ENCODE peak calls at places on chromosome 12, in six cellular contexts. One of them, this sample, is unnamed.

GRCh38 chr12:132610896-132611602 is 667 bp upstream of the LRCOL1 start:
- DNase-seq in heart left ventricle: no peak
- DNase-seq in epithelial cell of proximal tubule: no peak
- DNase-seq in adrenal gland: no peak
- DNase-seq in stomach: no peak
- DNase-seq in fibroblast of the aortic adventitia: no peak
- DNase-seq in this sample: no peak

GRCh38 chr12:115227137-115227615 is 543.2 kb upstream of the TBX3 start:
- DNase-seq in heart left ventricle: peak
- DNase-seq in epithelial cell of proximal tubule: peak
- DNase-seq in adrenal gland: no peak
- DNase-seq in stomach: no peak
- DNase-seq in fibroblast of the aortic adventitia: peak
- DNase-seq in this sample: peak

GRCh38 chr12:129826273-129826672 is 77.6 kb downstream of the TMEM132D start:
- DNase-seq in heart left ventricle: no peak
- DNase-seq in epithelial cell of proximal tubule: no peak
- DNase-seq in adrenal gland: no peak
- DNase-seq in stomach: no peak
- DNase-seq in fibroblast of the aortic adventitia: no peak
- DNase-seq in this sample: no peak

GRCh38 chr12:46150735-46151134 is 118.1 kb downstream of the SLC38A1 start:
- DNase-seq in heart left ventricle: no peak
- DNase-seq in epithelial cell of proximal tubule: no peak
- DNase-seq in adrenal gland: no peak
- DNase-seq in stomach: no peak
- DNase-seq in fibroblast of the aortic adventitia: no peak
- DNase-seq in this sample: no peak

GRCh38 chr12:86929962-86930361 is 673.8 kb upstream of the MGAT4C start:
- DNase-seq in heart left ventricle: no peak
- DNase-seq in epithelial cell of proximal tubule: no peak
- DNase-seq in adrenal gland: no peak
- DNase-seq in stomach: no peak
- DNase-seq in fibroblast of the aortic adventitia: peak
- DNase-seq in this sample: peak

GRCh38 chr12:51972849-51973273 is 21.4 kb downstream of the ACVR1B start:
- DNase-seq in heart left ventricle: peak
- DNase-seq in epithelial cell of proximal tubule: peak
- DNase-seq in adrenal gland: no peak
- DNase-seq in stomach: peak
- DNase-seq in fibroblast of the aortic adventitia: peak
- DNase-seq in this sample: peak

GRCh38 chr12:116378002-116378401 is 100.5 kb upstream of the MED13L start:
- DNase-seq in heart left ventricle: no peak
- DNase-seq in epithelial cell of proximal tubule: no peak
- DNase-seq in adrenal gland: no peak
- DNase-seq in stomach: no peak
- DNase-seq in fibroblast of the aortic adventitia: no peak
- DNase-seq in this sample: no peak

GRCh38 chr12:119122047-119122446 is 56.7 kb upstream of the HSPB8 start:
- DNase-seq in heart left ventricle: no peak
- DNase-seq in epithelial cell of proximal tubule: no peak
- DNase-seq in adrenal gland: no peak
- DNase-seq in stomach: no peak
- DNase-seq in fibroblast of the aortic adventitia: no peak
- DNase-seq in this sample: no peak

GRCh38 chr12:59803735-59804134 is 207.9 kb downstream of the SLC16A7 start:
- DNase-seq in heart left ventricle: no peak
- DNase-seq in epithelial cell of proximal tubule: peak
- DNase-seq in adrenal gland: no peak
- DNase-seq in stomach: no peak
- DNase-seq in fibroblast of the aortic adventitia: peak
- DNase-seq in this sample: peak

GRCh38 chr12:42332301-42332894 is 6.4 kb downstream of the PPHLN1 start:
- DNase-seq in heart left ventricle: no peak
- DNase-seq in epithelial cell of proximal tubule: no peak
- DNase-seq in adrenal gland: peak
- DNase-seq in stomach: no peak
- DNase-seq in fibroblast of the aortic adventitia: peak
- DNase-seq in this sample: peak

DNA sequence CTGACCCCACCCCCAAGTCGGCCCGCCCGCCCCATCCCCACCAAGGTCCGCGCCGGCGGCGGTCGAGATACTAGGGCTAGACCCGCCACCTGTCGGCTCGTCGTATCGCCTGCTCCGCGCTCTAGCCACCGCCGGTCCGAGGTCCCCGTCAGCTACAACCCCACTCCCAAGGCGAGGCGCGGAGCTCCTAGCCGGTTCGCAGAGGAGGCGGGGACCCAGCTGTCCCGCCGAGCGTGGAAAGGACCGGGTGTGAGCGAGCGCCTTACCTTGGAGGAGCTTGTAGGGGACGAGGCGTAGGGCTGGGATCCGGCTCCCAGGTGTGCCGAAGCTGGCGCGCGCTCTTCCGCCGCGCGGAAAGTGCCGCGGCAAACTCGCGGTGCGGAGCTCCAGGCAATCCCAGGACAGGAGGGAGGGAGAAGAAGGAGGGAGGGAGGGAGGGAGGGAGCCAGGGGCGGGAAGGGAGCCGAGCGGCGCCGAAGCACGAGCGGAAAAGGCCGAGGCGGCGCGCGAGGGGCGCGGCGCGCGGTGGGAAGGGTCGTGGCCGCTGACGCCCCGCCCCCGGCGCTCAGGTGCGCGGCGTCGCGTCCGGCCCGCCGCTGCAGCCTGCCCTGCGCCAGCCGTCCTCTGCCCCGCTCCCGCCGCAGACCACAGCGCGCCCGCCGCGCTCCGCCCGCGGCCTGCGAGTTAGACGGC is at the start of gene PAWR:
- DNase-seq in heart left ventricle: peak
- DNase-seq in epithelial cell of proximal tubule: no peak
- DNase-seq in adrenal gland: peak
- DNase-seq in stomach: peak
- DNase-seq in fibroblast of the aortic adventitia: peak
- DNase-seq in this sample: peak
- TF ChIP-seq CTCF in heart left ventricle: no peak
- TF ChIP-seq CTCF in epithelial cell of proximal tubule: peak
- TF ChIP-seq CTCF in adrenal gland: no peak
- TF ChIP-seq CTCF in stomach: peak
- TF ChIP-seq CTCF in fibroblast of the aortic adventitia: peak
- TF ChIP-seq CTCF in this sample: no peak

DNA sequence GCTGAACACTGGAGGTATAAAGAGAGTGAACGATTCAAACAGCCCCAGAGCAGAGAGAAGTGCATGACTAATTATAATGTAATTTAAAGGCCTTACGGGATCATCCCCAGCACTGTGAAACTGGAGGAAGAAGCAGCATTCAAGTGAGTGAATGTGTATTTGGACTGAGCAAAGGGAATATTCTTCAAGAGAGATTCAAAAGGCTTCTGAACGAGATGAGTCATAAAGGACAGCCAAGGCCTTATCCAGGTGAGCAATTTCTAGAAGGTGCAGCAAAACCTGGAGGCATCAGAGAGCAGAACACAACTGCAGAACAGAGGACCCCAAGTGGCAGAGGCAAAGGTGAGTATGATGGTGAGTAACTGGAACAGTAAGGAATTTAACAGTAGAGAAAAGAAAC is 127.2 kb downstream of the BCAT1 start:
- DNase-seq in heart left ventricle: no peak
- DNase-seq in epithelial cell of proximal tubule: peak
- DNase-seq in adrenal gland: no peak
- DNase-seq in stomach: no peak
- DNase-seq in fibroblast of the aortic adventitia: peak
- DNase-seq in this sample: no peak
- H3K4me3 ChIP-seq in heart left ventricle: no peak
- H3K4me3 ChIP-seq in epithelial cell of proximal tubule: no peak
- H3K4me3 ChIP-seq in adrenal gland: no peak
- H3K4me3 ChIP-seq in stomach: no peak
- H3K4me3 ChIP-seq in fibroblast of the aortic adventitia: no peak
- H3K4me3 ChIP-seq in this sample: no peak

GRCh38 chr12:106415134-106415533 is 57.6 kb downstream of the POLR3B start:
- DNase-seq in heart left ventricle: no peak
- DNase-seq in epithelial cell of proximal tubule: peak
- DNase-seq in adrenal gland: no peak
- DNase-seq in stomach: no peak
- DNase-seq in fibroblast of the aortic adventitia: peak
- DNase-seq in this sample: peak
- TF ChIP-seq CTCF in heart left ventricle: no peak
- TF ChIP-seq CTCF in epithelial cell of proximal tubule: no peak
- TF ChIP-seq CTCF in adrenal gland: no peak
- TF ChIP-seq CTCF in stomach: no peak
- TF ChIP-seq CTCF in fibroblast of the aortic adventitia: no peak
- TF ChIP-seq CTCF in this sample: no peak

GRCh38 chr12:55737581-55738112 is 5.3 kb upstream of the GDF11 start:
- DNase-seq in heart left ventricle: no peak
- DNase-seq in epithelial cell of proximal tubule: no peak
- DNase-seq in adrenal gland: no peak
- DNase-seq in stomach: no peak
- DNase-seq in fibroblast of the aortic adventitia: no peak
- DNase-seq in this sample: no peak
- H3K4me3 ChIP-seq in heart left ventricle: peak
- H3K4me3 ChIP-seq in epithelial cell of proximal tubule: peak
- H3K4me3 ChIP-seq in adrenal gland: no peak
- H3K4me3 ChIP-seq in stomach: peak
- H3K4me3 ChIP-seq in fibroblast of the aortic adventitia: peak
- H3K4me3 ChIP-seq in this sample: peak

GRCh38 chr12:65616022-65616421 is 208.3 kb upstream of the HMGA2 start:
- DNase-seq in heart left ventricle: no peak
- DNase-seq in epithelial cell of proximal tubule: no peak
- DNase-seq in adrenal gland: no peak
- DNase-seq in stomach: no peak
- DNase-seq in fibroblast of the aortic adventitia: no peak
- DNase-seq in this sample: no peak
- TF ChIP-seq CTCF in heart left ventricle: no peak
- TF ChIP-seq CTCF in epithelial cell of proximal tubule: no peak
- TF ChIP-seq CTCF in adrenal gland: no peak
- TF ChIP-seq CTCF in stomach: no peak
- TF ChIP-seq CTCF in fibroblast of the aortic adventitia: no peak
- TF ChIP-seq CTCF in this sample: no peak

DNA sequence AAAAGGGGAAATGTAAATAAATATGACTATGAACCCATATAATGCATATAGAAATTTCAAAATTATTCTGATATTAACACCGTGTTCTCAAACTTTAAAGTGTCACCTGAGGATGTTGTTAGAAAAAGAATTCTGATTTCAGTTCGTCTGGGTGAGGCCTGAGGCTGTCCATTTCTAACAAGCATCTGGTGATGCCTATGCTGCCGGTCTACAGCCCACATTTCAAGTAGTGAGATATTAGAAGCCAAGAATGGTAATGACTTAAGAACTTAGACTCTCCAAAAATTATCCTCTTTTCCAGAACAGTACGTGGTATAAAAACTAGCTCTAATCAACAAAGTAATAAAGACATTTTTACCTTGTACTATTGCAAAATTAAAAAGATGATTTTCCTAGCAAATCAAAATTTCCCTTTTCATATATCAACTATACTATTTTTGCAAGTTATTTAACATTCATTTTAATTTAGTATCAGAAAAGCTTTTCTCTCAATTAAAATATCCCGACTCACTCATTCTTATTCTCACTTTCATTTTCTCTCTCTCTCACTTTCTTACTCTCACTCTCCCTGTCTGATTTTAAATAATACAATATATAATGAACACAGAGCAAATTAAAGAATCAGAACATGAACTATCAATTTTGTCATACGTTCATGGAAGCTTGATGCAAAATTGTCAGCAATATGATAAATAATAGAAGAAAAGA is 35.0 kb downstream of the PIK3C2G start:
- DNase-seq in heart left ventricle: no peak
- DNase-seq in epithelial cell of proximal tubule: no peak
- DNase-seq in adrenal gland: no peak
- DNase-seq in stomach: no peak
- DNase-seq in fibroblast of the aortic adventitia: peak
- DNase-seq in this sample: no peak
- H3K4me3 ChIP-seq in heart left ventricle: peak
- H3K4me3 ChIP-seq in epithelial cell of proximal tubule: peak
- H3K4me3 ChIP-seq in adrenal gland: no peak
- H3K4me3 ChIP-seq in stomach: peak
- H3K4me3 ChIP-seq in fibroblast of the aortic adventitia: peak
- H3K4me3 ChIP-seq in this sample: peak

GRCh38 chr12:76081909-76082308 is 2.6 kb downstream of the NAP1L1 start:
- DNase-seq in heart left ventricle: no peak
- DNase-seq in epithelial cell of proximal tubule: no peak
- DNase-seq in adrenal gland: no peak
- DNase-seq in stomach: no peak
- DNase-seq in fibroblast of the aortic adventitia: no peak
- DNase-seq in this sample: no peak

GRCh38 chr12:76083246-76083735 is 1.2 kb downstream of the NAP1L1 start:
- DNase-seq in heart left ventricle: no peak
- DNase-seq in epithelial cell of proximal tubule: no peak
- DNase-seq in adrenal gland: no peak
- DNase-seq in stomach: no peak
- DNase-seq in fibroblast of the aortic adventitia: no peak
- DNase-seq in this sample: no peak

GRCh38 chr12:76080017-76080728 is 4.3 kb downstream of the NAP1L1 start:
- DNase-seq in heart left ventricle: no peak
- DNase-seq in epithelial cell of proximal tubule: no peak
- DNase-seq in adrenal gland: no peak
- DNase-seq in stomach: no peak
- DNase-seq in fibroblast of the aortic adventitia: no peak
- DNase-seq in this sample: no peak

GRCh38 chr12:76078748-76079147 is 5.7 kb downstream of the NAP1L1 start:
- DNase-seq in heart left ventricle: no peak
- DNase-seq in epithelial cell of proximal tubule: no peak
- DNase-seq in adrenal gland: no peak
- DNase-seq in stomach: no peak
- DNase-seq in fibroblast of the aortic adventitia: no peak
- DNase-seq in this sample: no peak

DNA sequence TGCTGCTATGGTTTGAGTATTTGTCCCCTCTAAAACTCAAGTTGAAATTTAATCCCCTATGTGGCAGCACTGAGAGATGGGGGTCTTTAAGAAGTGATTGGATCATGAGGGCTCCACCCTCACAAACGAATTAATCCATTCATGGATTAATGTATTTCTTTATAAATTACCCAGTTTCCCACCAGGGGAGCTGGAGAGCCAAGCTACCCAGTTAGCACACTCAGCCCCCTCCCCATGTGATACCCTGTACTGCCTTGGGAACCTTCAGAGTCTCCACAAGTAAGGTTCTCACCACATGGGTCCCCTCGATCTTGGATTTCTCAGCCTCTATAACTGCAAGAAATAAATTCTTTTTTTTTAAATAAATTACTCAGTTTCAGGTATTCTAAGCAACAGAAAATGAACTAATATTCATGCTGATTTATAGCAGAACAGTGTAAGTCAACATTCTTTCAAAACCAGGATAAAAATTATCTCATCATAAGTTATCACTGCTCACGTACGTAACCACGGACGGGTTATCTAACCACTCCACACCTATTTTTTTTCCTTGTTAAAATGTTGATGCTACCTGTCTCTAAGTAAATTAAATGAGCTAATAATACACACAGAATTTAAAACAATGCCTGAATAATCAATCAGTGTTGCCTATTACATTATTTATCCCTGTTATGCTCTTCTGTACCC is 3.6 kb downstream of the NAP1L1 start:
- DNase-seq in heart left ventricle: no peak
- DNase-seq in epithelial cell of proximal tubule: no peak
- DNase-seq in adrenal gland: no peak
- DNase-seq in stomach: no peak
- DNase-seq in fibroblast of the aortic adventitia: no peak
- DNase-seq in this sample: no peak
- TF ChIP-seq CTCF in heart left ventricle: no peak
- TF ChIP-seq CTCF in epithelial cell of proximal tubule: peak
- TF ChIP-seq CTCF in adrenal gland: no peak
- TF ChIP-seq CTCF in stomach: no peak
- TF ChIP-seq CTCF in fibroblast of the aortic adventitia: no peak
- TF ChIP-seq CTCF in this sample: no peak

GRCh38 chr12:94872671-94873367 is 130.7 kb downstream of the NDUFA12 start:
- DNase-seq in heart left ventricle: peak
- DNase-seq in epithelial cell of proximal tubule: no peak
- DNase-seq in adrenal gland: peak
- DNase-seq in stomach: no peak
- DNase-seq in fibroblast of the aortic adventitia: no peak
- DNase-seq in this sample: no peak
- H3K4me3 ChIP-seq in heart left ventricle: peak
- H3K4me3 ChIP-seq in epithelial cell of proximal tubule: peak
- H3K4me3 ChIP-seq in adrenal gland: no peak
- H3K4me3 ChIP-seq in stomach: peak
- H3K4me3 ChIP-seq in fibroblast of the aortic adventitia: no peak
- H3K4me3 ChIP-seq in this sample: no peak